ENCODE peak calls at places on chromosomes 13 and 19, in four cellular contexts. Y is PC-9, X is glutamatergic neuron, U is cardiac fibroblast. E is an unnamed sample.

GRCh38 chr19:50330365-50331078 is 1.3 kb upstream of the KCNC3 start:
- DNase-seq in Y (peak; percentile 70), X (peak; percentile 97), U (peak; percentile 41), E (peak; percentile 98)

GRCh38 chr13:27264181-27264580 is 6.4 kb upstream of the RASL11A start:
- DNase-seq in Y (no peak), X (no peak), U (peak; percentile 73), E (no peak)

GRCh38 chr13:109779876-109780516 is 6.4 kb downstream of the IRS2 start:
- DNase-seq in Y (no peak), X (no peak), U (no peak), E (no peak)

GRCh38 chr13:28741080-28741479 is 22.3 kb upstream of the SLC46A3 start:
- DNase-seq in Y (no peak), X (no peak), U (no peak), E (no peak)

GRCh38 chr13:39306639-39307589 is 268.7 kb downstream of the NHLRC3 start:
- DNase-seq in Y (no peak), X (no peak), U (no peak), E (no peak)

GRCh38 chr19:19372656-19373416 is 32.6 kb upstream of the GATAD2A start:
- DNase-seq in Y (peak; percentile 60), X (no peak), U (peak; percentile 60), E (no peak)

GRCh38 chr13:23069571-23069970 is 111.2 kb upstream of the SGCG start:
- DNase-seq in Y (no peak), X (no peak), U (peak; percentile 59), E (no peak)

GRCh38 chr13:35716186-35716585 is 239.7 kb upstream of the MAB21L1 start:
- DNase-seq in Y (peak; percentile 56), X (no peak), U (peak; percentile 37), E (no peak)

GRCh38 chr13:80562423-80562822 is 221.5 kb upstream of the SPRY2 start:
- DNase-seq in Y (no peak), X (no peak), U (no peak), E (no peak)

GRCh38 chr19:6252066-6252465 is 27.7 kb downstream of the MLLT1 start:
- DNase-seq in Y (no peak), X (no peak), U (no peak), E (no peak)

GRCh38 chr13:78589206-78589605 is 14.1 kb downstream of the POU4F1 start:
- DNase-seq in Y (peak; percentile 26), X (no peak), U (no peak), E (peak; percentile 92)

GRCh38 chr13:87128006-87128405 is 543.2 kb upstream of the SLITRK5 start:
- DNase-seq in Y (no peak), X (no peak), U (peak; percentile 59), E (no peak)

GRCh38 chr19:8569066-8569761 is 8.0 kb downstream of the MYO1F start:
- DNase-seq in Y (peak; percentile 63), X (no peak), U (peak; percentile 89), E (no peak)

GRCh38 chr13:61531383-61532065 is 115.9 kb upstream of the PCDH20 start:
- DNase-seq in Y (no peak), X (no peak), U (no peak), E (no peak)

GRCh38 chr19:48629599-48630288 is 7.4 kb downstream of the DBP start:
- DNase-seq in Y (no peak), X (peak; percentile 87), U (peak; percentile 82), E (peak; percentile 75)

DNA sequence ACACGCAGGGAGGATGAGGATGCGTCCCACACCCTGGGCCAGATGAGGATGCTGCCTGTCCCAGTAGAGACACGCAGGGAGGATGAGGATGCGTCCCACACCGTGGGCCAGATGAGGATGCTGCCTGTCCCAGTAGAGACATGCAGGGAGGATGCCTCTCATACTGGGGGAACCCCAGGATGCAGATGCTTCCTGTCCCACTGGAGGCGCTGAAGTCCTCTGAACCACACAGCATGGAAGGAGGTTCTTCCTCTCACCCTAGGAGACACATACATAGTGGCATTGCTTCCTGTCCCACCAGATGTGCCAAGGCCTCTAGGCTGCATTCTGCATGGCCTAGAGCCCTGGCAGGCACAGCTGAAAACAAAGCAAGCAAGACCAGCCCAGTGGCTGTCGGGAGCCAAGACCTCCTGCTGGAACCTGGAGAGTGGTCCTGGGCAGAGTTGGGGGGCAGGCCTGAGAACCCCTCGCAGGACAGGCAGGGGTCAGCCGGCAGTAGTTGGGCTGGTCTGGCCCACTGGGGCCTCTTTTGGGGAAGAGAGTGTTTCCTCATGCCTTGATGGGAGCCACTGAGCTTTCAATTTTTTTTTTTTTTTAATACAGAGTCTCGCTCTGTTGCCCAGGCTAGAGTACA is 4.3 kb downstream of the HPN start:
- DNase-seq in Y (no peak), X (no peak), U (peak; percentile 51), E (no peak)
- TF ChIP-seq CTCF in Y (peak; percentile 59), X (peak; percentile 37), U (peak; percentile 51), E (peak; percentile 38)

DNA sequence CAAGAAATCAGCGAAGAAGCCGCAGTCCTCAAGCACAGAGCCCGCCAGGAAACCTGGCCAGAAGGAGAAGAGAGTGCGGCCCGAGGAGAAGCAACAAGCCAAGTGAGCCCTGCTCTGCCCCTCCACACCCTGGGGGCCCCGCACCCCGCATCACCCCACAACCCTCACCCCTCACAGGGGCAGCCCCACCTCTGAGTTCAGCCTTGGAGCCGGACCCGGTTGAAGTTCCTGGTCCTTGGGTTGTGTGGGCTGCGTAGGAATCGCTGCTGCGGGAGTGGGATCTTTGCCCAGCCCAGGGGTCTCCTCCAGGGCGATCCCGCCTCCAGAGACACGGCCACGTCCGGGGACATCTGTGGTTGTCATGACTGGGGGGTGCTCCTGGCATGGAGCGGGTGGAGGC is 22.0 kb downstream of the PLIN4 start:
- DNase-seq in Y (no peak), X (no peak), U (no peak), E (no peak)
- TF ChIP-seq CTCF in Y (no peak), X (no peak), U (no peak), E (no peak)

DNA sequence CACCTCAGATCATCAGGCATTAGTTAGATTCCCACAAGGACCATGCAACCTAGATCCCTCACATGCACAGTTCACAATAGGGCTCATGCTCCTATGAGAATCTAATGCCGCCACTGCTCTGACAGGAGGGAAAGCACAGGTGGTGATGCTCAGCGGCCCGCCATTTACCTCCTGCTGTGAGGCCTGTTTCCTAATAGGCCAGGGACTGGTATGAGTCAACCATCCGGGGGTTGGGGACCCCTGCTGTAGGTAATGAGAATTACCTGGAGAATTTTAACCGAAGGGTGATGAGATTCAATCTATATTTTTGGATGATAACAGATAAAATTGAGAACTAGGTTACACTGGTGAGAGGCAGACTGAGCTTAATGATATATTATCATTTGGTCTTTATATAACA is 101.4 kb downstream of the LACC1 start:
- DNase-seq in Y (no peak), X (peak; percentile 31), U (no peak), E (no peak)
- TF ChIP-seq CTCF in Y (no peak), X (peak; percentile 37), U (no peak), E (no peak)

DNA sequence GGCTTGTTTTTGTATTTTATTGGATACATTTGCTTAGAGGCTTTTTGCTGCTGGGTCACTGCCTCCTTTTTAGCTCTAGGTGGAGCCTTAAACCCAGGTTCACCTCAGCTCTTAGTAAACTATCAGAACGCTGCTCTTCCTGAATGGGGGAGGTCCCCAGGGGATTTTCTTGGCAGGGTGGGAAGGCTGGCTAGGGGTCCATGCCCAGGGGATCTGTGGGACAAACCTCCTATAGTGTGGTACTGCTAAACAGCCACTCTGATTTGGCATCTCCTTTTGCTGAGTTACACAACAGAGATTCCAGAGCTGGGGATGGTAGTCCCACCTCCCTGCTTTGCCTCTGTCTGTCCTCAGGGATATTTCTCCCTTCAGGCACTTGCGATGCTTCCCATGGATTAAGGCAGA is 204.9 kb downstream of the ZIC5 start:
- DNase-seq in Y (no peak), X (no peak), U (no peak), E (no peak)
- TF ChIP-seq CTCF in Y (peak; percentile 55), X (no peak), U (no peak), E (no peak)

GRCh38 chr19:531009-531752 is 379 bp upstream of the CDC34 start:
- DNase-seq in Y (peak; percentile 93), X (peak; percentile 91), U (peak; percentile 87), E (peak; percentile 92)
- TF ChIP-seq CTCF in Y (no peak), X (no peak), U (no peak), E (no peak)

GRCh38 chr13:20869540-20869939 is 33.0 kb downstream of the XPO4 start:
- DNase-seq in Y (no peak), X (no peak), U (peak; percentile 43), E (no peak)
- TF ChIP-seq CTCF in Y (peak; percentile 41), X (no peak), U (no peak), E (no peak)